ENCODE peak calls at places on chromosomes 12 and 14, in ten cellular contexts. E is left kidney; S is amygdala; Y is testis; L is GM13976; Z is anterior cingulate cortex; Q is germinal center; K is T47D; B is activated naive CD8-positive, alpha-beta T cell treated with anti-CD3 and anti-CD28 coated beads for 36 hours; O is NAMALWA. M is an unnamed sample.

GRCh38 chr12:69167648-69168165 is 71.7 kb upstream of the CPSF6 start:
- DNase-seq in E (no peak), S (no peak), Y (no peak), L (no peak), Z (no peak), Q (no peak), K (no peak), B (no peak), O (no peak), M (no peak)

GRCh38 chr14:104437703-104438102 is 141.9 kb upstream of the C14orf180 start:
- DNase-seq in E (no peak), S (no peak), Y (no peak), L (no peak), Z (no peak), Q (no peak), K (no peak), B (no peak), O (no peak), M (no peak)

GRCh38 chr14:42556551-42556950 is 949.9 kb downstream of the LRFN5 start:
- DNase-seq in E (no peak), S (no peak), Y (no peak), L (no peak), Z (no peak), Q (no peak), K (no peak), B (no peak), O (no peak), M (no peak)

GRCh38 chr12:1797991-1798733 is 22.2 kb upstream of the LRTM2 start:
- DNase-seq in E (no peak), S (no peak), Y (peak), L (no peak), Z (no peak), Q (no peak), K (no peak), B (no peak), O (no peak), M (no peak)

GRCh38 chr14:61357118-61357517 is 35.7 kb downstream of the PRKCH start:
- DNase-seq in E (no peak), S (no peak), Y (no peak), L (no peak), Z (no peak), Q (no peak), K (no peak), B (no peak), O (no peak), M (no peak)

GRCh38 chr12:55499810-55500252 is 7.7 kb downstream of the OR6C68 start:
- DNase-seq in E (peak), S (no peak), Y (peak), L (no peak), Z (no peak), Q (no peak), K (no peak), B (no peak), O (no peak), M (no peak)

GRCh38 chr12:56188786-56189335 is 422 bp downstream of the SMARCC2 start:
- DNase-seq in E (peak), S (no peak), Y (peak), L (no peak), Z (peak), Q (no peak), K (no peak), B (no peak), O (peak), M (peak)

GRCh38 chr12:113477171-113477841 is 5.6 kb upstream of the LHX5 start:
- DNase-seq in E (no peak), S (no peak), Y (no peak), L (no peak), Z (no peak), Q (no peak), K (no peak), B (no peak), O (no peak), M (no peak)

GRCh38 chr14:94559638-94560290 is 1.5 kb upstream of the SERPINA4 start:
- DNase-seq in E (no peak), S (no peak), Y (no peak), L (no peak), Z (no peak), Q (no peak), K (no peak), B (no peak), O (no peak), M (no peak)

GRCh38 chr12:110249105-110249504 is 31.9 kb upstream of the ATP2A2 start:
- DNase-seq in E (peak), S (no peak), Y (no peak), L (no peak), Z (no peak), Q (no peak), K (no peak), B (no peak), O (no peak), M (no peak)

GRCh38 chr14:22071001-22071400 is 397.4 kb upstream of the OR4E1 start:
- DNase-seq in E (no peak), S (no peak), Y (no peak), L (peak), Z (no peak), Q (peak), K (no peak), B (peak), O (peak), M (no peak)

GRCh38 chr12:133202493-133203343 is 21.4 kb downstream of the ZNF268 start:
- DNase-seq in E (no peak), S (no peak), Y (no peak), L (no peak), Z (no peak), Q (no peak), K (peak), B (no peak), O (peak), M (no peak)

GRCh38 chr12:51959921-51960320 is 8.4 kb downstream of the ACVR1B start:
- DNase-seq in E (no peak), S (no peak), Y (no peak), L (no peak), Z (no peak), Q (no peak), K (no peak), B (no peak), O (no peak), M (no peak)

GRCh38 chr12:76623929-76624328 is 64.4 kb upstream of the OSBPL8 start:
- DNase-seq in E (peak), S (no peak), Y (no peak), L (no peak), Z (no peak), Q (no peak), K (no peak), B (no peak), O (no peak), M (no peak)

GRCh38 chr12:9651265-9651729 is 18.2 kb upstream of the CLEC2D start:
- DNase-seq in E (no peak), S (no peak), Y (no peak), L (no peak), Z (no peak), Q (no peak), K (no peak), B (peak), O (peak), M (no peak)

GRCh38 chr12:41956353-41956752 is 188.3 kb downstream of the GXYLT1 start:
- DNase-seq in E (no peak), S (no peak), Y (no peak), L (no peak), Z (no peak), Q (no peak), K (no peak), B (no peak), O (no peak), M (no peak)

GRCh38 chr14:105398726-105399440 is 545 bp downstream of the TEX22 start:
- DNase-seq in E (peak), S (no peak), Y (no peak), L (no peak), Z (no peak), Q (no peak), K (no peak), B (peak), O (peak), M (peak)

GRCh38 chr12:87671757-87672156 is 357.4 kb downstream of the C12orf50 start:
- DNase-seq in E (no peak), S (no peak), Y (no peak), L (no peak), Z (no peak), Q (no peak), K (no peak), B (no peak), O (no peak), M (no peak)

GRCh38 chr12:109994262-109995175 is 1.6 kb downstream of the GIT2 start:
- DNase-seq in E (peak), S (no peak), Y (no peak), L (no peak), Z (no peak), Q (peak), K (no peak), B (no peak), O (peak), M (no peak)

GRCh38 chr14:92647499-92648279 is 100.7 kb downstream of the LGMN start:
- DNase-seq in E (no peak), S (no peak), Y (no peak), L (peak), Z (no peak), Q (no peak), K (no peak), B (no peak), O (no peak), M (no peak)

GRCh38 chr12:45122776-45123380 is 72.0 kb upstream of the DBX2 start:
- DNase-seq in E (peak), S (no peak), Y (peak), L (no peak), Z (no peak), Q (no peak), K (peak), B (no peak), O (peak), M (peak)

GRCh38 chr14:59123526-59123925 is 64.9 kb upstream of the DAAM1 start:
- DNase-seq in E (no peak), S (no peak), Y (no peak), L (no peak), Z (no peak), Q (no peak), K (no peak), B (no peak), O (no peak), M (no peak)